ENCODE peak calls at places on chromosome X, in seven cellular contexts. Y is psoas muscle, N is colonic mucosa, C is OCI-LY7, A is heart left ventricle, B is ovary, L is A549. F is an unnamed sample. For H3K4me1, the result is how much of the 10 kb centered on the place peaks cover.

GRCh38 chrX:23286731-23287130 is 47.9 kb upstream of the PTCHD1 start:
- DNase-seq in Y (no peak), B (no peak), A (no peak), C (no peak), L (no peak), N (no peak), F (no peak)

GRCh38 chrX:138745215-138745614 is 33.7 kb upstream of the FGF13 start:
- DNase-seq in Y (no peak), B (peak), A (no peak), L (peak), C (peak), N (peak), F (peak)

GRCh38 chrX:56572975-56573374 is 9.5 kb downstream of the UBQLN2 start:
- DNase-seq in B (no peak), L (no peak), A (no peak), N (no peak), Y (no peak), C (no peak), F (no peak)

GRCh38 chrX:55816023-55816422 is 98.5 kb downstream of the RRAGB start:
- DNase-seq in Y (no peak), L (no peak), A (no peak), B (no peak), C (no peak), N (no peak), F (no peak)

GRCh38 chrX:53580742-53581504 is 105.6 kb downstream of the HUWE1 start:
- DNase-seq in B (no peak), N (no peak), C (no peak), A (peak), Y (no peak), L (no peak), F (no peak)

GRCh38 chrX:104135677-104136076 is 21.1 kb downstream of the SLC25A53 start:
- DNase-seq in C (no peak), A (no peak), B (no peak), L (no peak), N (no peak), Y (no peak), F (no peak)

GRCh38 chrX:49999048-49999447 is 76.7 kb downstream of the CLCN5 start:
- DNase-seq in Y (no peak), B (no peak), N (no peak), C (no peak), L (no peak), A (no peak), F (no peak)

GRCh38 chrX:136146614-136147319 is 566 bp upstream of the FHL1 start:
- DNase-seq in Y (peak), L (peak), N (no peak), C (no peak), B (no peak), A (peak), F (no peak)

GRCh38 chrX:154047266-154047665 is 27.6 kb upstream of the IRAK1 start:
- DNase-seq in C (no peak), B (no peak), N (no peak), Y (no peak), A (no peak), L (no peak), F (no peak)

GRCh38 chrX:15973941-15974340 is 119.3 kb upstream of the AP1S2 start:
- DNase-seq in A (peak), C (no peak), N (no peak), L (no peak), B (no peak), Y (peak), F (no peak)

GRCh38 chrX:42809569-42809968 is 31.6 kb upstream of the PPP1R2C start:
- DNase-seq in A (no peak), Y (no peak), N (no peak), B (no peak), L (no peak), C (no peak), F (no peak)

GRCh38 chrX:72107320-72107719 is 24.4 kb downstream of the RTL5 start:
- DNase-seq in N (no peak), Y (no peak), L (no peak), C (no peak), B (no peak), A (no peak), F (no peak)

GRCh38 chrX:110786486-110786885 is 9.1 kb downstream of the CHRDL1 start:
- DNase-seq in C (no peak), L (no peak), A (no peak), Y (no peak), B (no peak), N (no peak), F (no peak)

GRCh38 chrX:63889001-63889400 is 104.0 kb upstream of the ARHGEF9 start:
- DNase-seq in N (no peak), C (no peak), B (no peak), A (no peak), Y (no peak), L (no peak), F (no peak)

GRCh38 chrX:21733705-21734104 is 24.2 kb downstream of the SMPX start:
- DNase-seq in Y (no peak), A (no peak), N (no peak), C (no peak), B (no peak), L (no peak), F (no peak)
- H3K4me1 ChIP-seq in Y (under half), A (under half), N (under half), C (under half), B (under half), L (under half), F (under half)

GRCh38 chrX:11337292-11338009 is 44.2 kb downstream of the AMELX start:
- DNase-seq in B (no peak), A (no peak), L (no peak), N (no peak), Y (no peak), C (no peak), F (no peak)

GRCh38 chrX:11336201-11336600 is 43.0 kb downstream of the AMELX start:
- DNase-seq in Y (no peak), B (no peak), N (no peak), A (no peak), C (peak), L (no peak), F (no peak)

GRCh38 chrX:11346283-11346682 is 53.1 kb downstream of the AMELX start:
- DNase-seq in L (no peak), C (no peak), B (no peak), A (no peak), Y (no peak), N (no peak), F (no peak)

GRCh38 chrX:11341274-11342256 is 48.4 kb downstream of the AMELX start:
- DNase-seq in L (no peak), N (peak), B (peak), C (peak), A (peak), Y (peak), F (peak)
- H3K4me3 ChIP-seq in L (no peak), N (no peak), B (no peak), C (peak), A (no peak), Y (no peak), F (no peak)

GRCh38 chrX:134542485-134542884 is 82.5 kb downstream of the HPRT1 start:
- DNase-seq in A (peak), B (peak), N (no peak), C (peak), Y (no peak), L (no peak), F (no peak)
- H3K4me1 ChIP-seq in A (under half), B (under half), N (under half), C (under half), Y (under half), L (half or more), F (under half)

DNA sequence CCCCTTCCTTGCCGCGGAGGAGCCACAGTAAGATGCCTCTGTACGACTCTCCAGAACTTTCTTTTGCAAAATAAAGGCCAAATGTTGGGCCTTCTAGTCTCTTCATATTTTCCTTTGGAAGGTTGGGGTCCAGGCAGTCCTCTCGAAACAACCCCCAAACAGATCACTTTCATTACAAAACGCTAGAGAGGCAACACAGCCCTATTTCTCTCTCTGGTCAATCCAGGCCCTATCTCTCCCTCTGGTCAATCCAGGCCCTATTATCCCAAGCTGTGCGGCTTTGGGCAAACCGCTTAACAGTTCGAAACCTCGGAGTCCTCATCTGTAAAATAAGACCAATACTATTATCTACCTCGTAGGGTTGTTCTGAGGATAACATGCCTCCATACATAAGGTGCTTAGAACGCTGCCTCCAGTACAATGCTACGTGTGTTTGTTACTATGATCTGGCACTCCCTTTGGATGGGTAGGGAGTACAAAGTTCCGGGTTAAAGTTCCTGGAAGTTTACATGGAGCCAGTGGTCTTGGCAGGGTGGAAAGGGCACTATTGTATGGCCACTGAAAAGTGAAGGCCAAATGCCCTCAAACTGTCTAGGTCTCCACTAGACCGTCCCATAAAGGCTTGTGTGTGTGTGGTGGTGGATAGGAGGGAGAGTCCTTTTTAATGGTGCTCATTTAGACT is 75.4 kb upstream of the BCOR start:
- DNase-seq in N (peak), C (peak), B (no peak), Y (no peak), A (no peak), L (no peak), F (no peak)
- H3K4me3 ChIP-seq in N (peak), C (peak), B (no peak), Y (peak), A (peak), L (no peak), F (no peak)

DNA sequence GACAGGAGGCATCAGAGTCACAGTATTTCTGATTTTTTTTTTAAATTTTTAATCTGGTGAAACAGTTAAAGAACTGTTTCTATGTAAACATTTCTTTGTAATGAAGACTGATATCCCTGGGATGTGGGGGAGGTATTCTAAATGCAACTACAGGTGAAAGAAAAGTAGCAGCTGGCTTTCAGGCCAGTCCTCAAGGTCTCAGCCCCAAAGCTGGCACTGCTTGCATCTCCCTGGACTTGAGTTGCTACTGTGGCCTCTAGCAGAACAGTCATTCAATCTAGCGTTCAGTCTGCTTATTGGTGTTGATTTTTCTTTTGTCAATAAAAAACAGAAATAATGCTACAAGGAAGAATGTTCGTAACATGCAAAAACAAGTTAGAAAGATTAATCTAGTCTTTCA is 4.9 kb downstream of the MBNL3 start:
- DNase-seq in C (no peak), L (no peak), N (no peak), B (no peak), A (no peak), Y (no peak), F (no peak)
- H3K4me1 ChIP-seq in C (half or more), L (under half), N (under half), B (under half), A (under half), Y (under half), F (under half)

GRCh38 chrX:45859407-45859806 is 658.7 kb upstream of the DIPK2B start:
- DNase-seq in Y (no peak), N (no peak), B (no peak), L (no peak), C (no peak), A (no peak), F (no peak)

GRCh38 chrX:45862801-45863200 is 662.1 kb upstream of the DIPK2B start:
- DNase-seq in B (no peak), L (no peak), A (no peak), C (no peak), Y (no peak), N (no peak), F (no peak)

GRCh38 chrX:45860450-45860849 is 659.8 kb upstream of the DIPK2B start:
- DNase-seq in A (no peak), B (no peak), Y (no peak), C (no peak), L (no peak), N (no peak), F (no peak)
- H3K4me3 ChIP-seq in A (no peak), B (no peak), Y (no peak), C (no peak), L (no peak), N (no peak), F (no peak)

GRCh38 chrX:19743386-19743785 is 144.0 kb downstream of the SH3KBP1 start:
- DNase-seq in B (no peak), N (no peak), Y (no peak), A (no peak), C (no peak), L (no peak), F (no peak)
- H3K4me1 ChIP-seq in B (under half), N (under half), Y (under half), A (under half), C (half or more), L (under half), F (under half)

GRCh38 chrX:37786666-37787337 is 6.9 kb downstream of the CYBB start:
- DNase-seq in A (no peak), L (no peak), Y (no peak), C (peak), N (no peak), B (no peak), F (no peak)

GRCh38 chrX:37781808-37782207 is 1.9 kb downstream of the CYBB start:
- DNase-seq in C (no peak), L (no peak), Y (no peak), N (peak), B (no peak), A (no peak), F (no peak)

GRCh38 chrX:37787353-37787869 is 7.6 kb downstream of the CYBB start:
- DNase-seq in N (no peak), B (no peak), Y (no peak), A (no peak), L (no peak), C (peak), F (no peak)

GRCh38 chrX:37783284-37783683 is 3.4 kb downstream of the CYBB start:
- DNase-seq in Y (no peak), C (no peak), B (no peak), A (no peak), N (no peak), L (no peak), F (no peak)

DNA sequence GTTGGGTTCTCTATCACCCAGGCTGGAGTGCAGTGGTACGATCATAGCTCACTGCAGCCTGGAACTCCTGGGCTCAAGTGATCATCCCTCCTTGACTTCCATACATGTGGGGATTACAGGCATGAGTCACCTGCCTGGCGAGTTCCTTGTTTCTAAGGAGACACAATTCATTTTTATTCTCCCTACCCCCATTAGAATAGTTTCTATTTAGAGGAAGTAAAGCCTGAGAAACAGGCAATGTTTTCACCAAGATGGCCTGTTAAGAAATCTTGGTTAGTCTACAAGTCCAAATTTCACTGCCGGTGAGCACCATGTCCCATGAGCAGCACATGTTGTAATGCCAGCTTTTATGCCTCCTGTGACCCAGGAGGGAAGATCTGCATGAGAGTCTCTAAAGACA is 5.7 kb downstream of the CYBB start:
- DNase-seq in C (no peak), N (no peak), A (no peak), L (no peak), B (no peak), Y (no peak), F (no peak)
- H3K4me3 ChIP-seq in C (peak), N (no peak), A (no peak), L (no peak), B (no peak), Y (no peak), F (no peak)

F was measured in lung.